ENCODE peak calls at places on chromosomes 13 and 19, in five cellular contexts. C, L, T, I and R are unnamed samples.

GRCh38 chr19:18070181-18070580 is 16.6 kb downstream of the IL12RB1 start:
- DNase-seq in T (no peak), C (no peak), I (peak; percentile 29), L (no peak), R (no peak)

GRCh38 chr13:113062691-113063090 is 42.9 kb upstream of the F7 start:
- DNase-seq in C (no peak), L (no peak), I (no peak), T (no peak), R (no peak)

GRCh38 chr13:99987180-99988047 is 5.8 kb downstream of the ZIC2 start:
- DNase-seq in I (peak; percentile 23), C (no peak), L (no peak), T (no peak), R (no peak)

GRCh38 chr13:98677398-98677797 is 75.1 kb downstream of the SLC15A1 start:
- DNase-seq in L (no peak), T (no peak), C (no peak), I (no peak), R (no peak)

GRCh38 chr13:28489536-28489935 is 5.4 kb downstream of the FLT1 start:
- DNase-seq in T (no peak), L (no peak), I (no peak), C (no peak), R (no peak)

GRCh38 chr19:27929399-27929798 is 1283.6 kb downstream of the UQCRFS1 start:
- DNase-seq in I (no peak), C (no peak), T (no peak), L (no peak), R (no peak)

GRCh38 chr19:10228925-10229324 is 2.2 kb downstream of the S1PR2 start:
- DNase-seq in T (peak; percentile 31), L (no peak), I (no peak), C (peak; percentile 71), R (no peak)

GRCh38 chr13:85521586-85521985 is 277.6 kb downstream of the SLITRK6 start:
- DNase-seq in T (no peak), C (no peak), I (no peak), L (no peak), R (no peak)

GRCh38 chr19:53966931-53967330 is 4.2 kb downstream of the CACNG8 start:
- DNase-seq in L (no peak), C (no peak), T (no peak), I (no peak), R (no peak)

GRCh38 chr13:20353973-20354372 is 121.9 kb upstream of the GJB6 start:
- DNase-seq in L (no peak), C (no peak), T (no peak), I (no peak), R (no peak)

GRCh38 chr13:26449063-26449848 is 108.2 kb upstream of the WASF3 start:
- DNase-seq in I (no peak), T (no peak), L (no peak), C (no peak), R (no peak)

GRCh38 chr19:46416077-46416709 is 2.8 kb upstream of the CCDC8 start:
- DNase-seq in L (peak; percentile 89), C (peak; percentile 98), T (peak; percentile 35), I (peak; percentile 97), R (peak; percentile 90)

GRCh38 chr19:1592023-1592754 is 476 bp downstream of the MBD3 start:
- DNase-seq in C (peak; percentile 94), I (peak; percentile 97), L (peak; percentile 86), T (peak; percentile 57), R (peak; percentile 87)

GRCh38 chr19:7862413-7862951 is 11.7 kb downstream of the PRR36 start:
- DNase-seq in T (no peak), L (peak; percentile 35), I (peak; percentile 84), C (peak; percentile 93), R (peak; percentile 89)

GRCh38 chr19:29606420-29606747 is 301 bp downstream of the POP4 start:
- DNase-seq in L (no peak), I (peak; percentile 36), T (no peak), C (no peak), R (no peak)

GRCh38 chr13:99948907-99949656 is 22.5 kb downstream of the ZIC5 start:
- DNase-seq in C (no peak), L (no peak), T (no peak), I (no peak), R (no peak)

DNA sequence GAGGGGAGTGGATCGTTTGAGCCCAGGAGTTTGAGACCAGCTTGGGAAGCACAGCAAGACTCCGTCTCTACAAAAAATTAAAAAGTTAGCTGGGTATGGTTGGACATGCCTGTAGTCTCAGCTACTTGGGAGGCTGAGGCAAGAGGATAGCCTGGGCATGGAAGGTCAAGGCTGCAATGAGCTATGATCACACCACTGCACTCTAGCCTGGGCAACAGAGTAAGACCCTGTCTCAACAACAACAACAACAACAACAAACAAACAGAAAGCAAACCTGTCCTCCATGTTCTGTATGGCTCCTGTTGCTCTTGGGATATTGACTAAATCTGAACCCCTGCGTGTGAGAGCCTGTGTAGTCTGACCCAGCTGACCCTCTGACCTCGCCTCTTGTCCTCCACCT is 14.9 kb downstream of the CEBPA start:
- DNase-seq in C (no peak), I (no peak), L (no peak), T (no peak), R (peak; percentile 9)
- H3K4me1 ChIP-seq in C (no peaks in the 10 kb centered on the region), I (no peaks in the 10 kb centered on the region), L (no peaks in the 10 kb centered on the region), T (no peaks in the 10 kb centered on the region), R (peaks cover 5% of the 10 kb centered on the region)

GRCh38 chr13:109274188-109274821 is 512.1 kb downstream of the IRS2 start:
- DNase-seq in I (no peak), C (no peak), T (no peak), L (no peak), R (no peak)

GRCh38 chr13:109273326-109273751 is 513.0 kb downstream of the IRS2 start:
- DNase-seq in C (no peak), T (no peak), I (no peak), L (no peak), R (no peak)

GRCh38 chr13:109271991-109272454 is 514.4 kb downstream of the IRS2 start:
- DNase-seq in L (no peak), C (peak; percentile 2), I (no peak), T (no peak), R (no peak)

GRCh38 chr13:109271555-109271954 is 514.8 kb downstream of the IRS2 start:
- DNase-seq in C (no peak), I (no peak), T (no peak), L (no peak), R (no peak)

DNA sequence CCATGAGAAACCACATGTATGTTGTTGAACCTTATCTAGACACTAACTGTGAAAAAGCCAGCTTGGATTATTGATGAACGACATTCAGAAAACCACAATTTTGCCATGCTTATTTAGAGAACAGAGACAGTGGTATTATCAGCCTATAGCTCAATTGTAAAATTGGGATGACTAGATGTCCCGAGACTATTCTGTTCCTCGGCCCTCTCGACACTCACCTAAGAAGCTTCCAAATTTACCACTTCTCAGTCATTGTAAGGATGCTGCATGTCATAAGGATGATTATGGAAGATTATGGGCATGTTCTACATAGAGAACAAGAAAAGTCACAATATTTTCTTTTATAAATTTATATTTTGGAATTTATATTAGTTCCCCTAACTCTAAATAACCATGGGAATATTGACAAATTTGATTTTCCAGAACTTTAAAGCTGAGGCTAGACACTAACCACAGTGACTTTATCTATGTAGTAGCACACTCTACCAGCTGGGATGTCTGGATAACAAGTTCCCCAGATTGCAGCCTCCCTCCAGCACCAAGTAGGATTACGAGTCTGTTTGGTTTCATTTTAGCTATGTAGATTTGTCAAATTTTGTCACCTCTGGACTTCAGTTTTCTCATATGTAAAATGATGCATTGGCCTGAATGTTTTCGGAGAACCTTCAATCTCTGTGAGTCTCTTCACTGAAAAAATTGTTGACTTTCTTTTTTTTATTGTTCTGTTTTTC is 513.6 kb downstream of the IRS2 start:
- DNase-seq in L (no peak), C (no peak), T (no peak), I (no peak), R (no peak)
- H3K4me3 ChIP-seq in L (no peak overlapping the region), C (no peak overlapping the region), T (no peak overlapping the region), I (peak overlapping the region; percentile 29), R (no peak overlapping the region)

DNA sequence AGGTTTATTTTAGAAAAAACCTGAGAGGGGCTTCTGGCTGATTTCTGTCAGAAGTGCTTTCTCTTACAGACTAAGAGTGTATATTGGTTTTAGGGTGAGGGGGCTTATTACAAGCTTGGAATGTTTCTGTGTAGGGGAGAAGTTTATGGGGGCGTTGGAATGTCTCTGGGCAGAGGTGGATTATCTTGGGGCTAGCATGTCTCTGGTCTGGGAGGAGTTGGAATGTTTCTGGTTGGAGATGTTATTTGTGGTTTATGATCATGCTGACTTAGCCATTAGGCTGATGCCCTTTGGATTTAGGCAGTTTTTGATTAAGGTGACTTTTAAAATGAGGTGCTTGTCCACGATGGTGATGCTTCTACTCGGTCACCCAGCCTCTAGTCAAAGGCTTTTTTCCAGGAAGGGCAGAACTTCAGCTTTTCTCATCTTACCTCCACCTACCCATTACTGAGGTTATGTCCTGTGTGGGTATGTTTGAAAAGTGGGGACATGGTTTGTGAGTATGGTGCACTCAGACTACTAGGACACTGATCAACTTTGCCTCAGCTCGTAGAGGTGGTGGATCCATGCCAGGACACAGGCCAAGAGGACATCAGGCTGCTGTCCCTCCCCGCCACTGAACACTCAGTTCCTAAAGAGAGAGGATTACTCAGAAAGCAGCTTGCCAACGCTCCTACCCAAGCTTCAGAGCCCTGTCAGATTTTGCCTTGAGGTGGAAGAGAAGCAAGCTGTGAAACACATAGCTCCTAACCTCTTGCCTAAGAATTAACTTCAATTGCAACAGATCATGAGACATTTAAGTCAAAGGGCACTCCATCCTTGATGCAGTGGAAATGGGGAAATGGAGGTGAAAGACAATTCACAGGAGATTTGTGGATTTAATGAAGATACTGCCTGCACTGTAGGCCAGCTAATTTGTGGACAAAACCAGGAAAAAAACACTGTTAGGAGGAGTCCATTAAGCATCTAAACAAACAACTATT is 63.6 kb downstream of the ZNF44 start:
- DNase-seq in L (peak; percentile 32), C (no peak), I (peak; percentile 62), T (no peak), R (no peak)
- H3K9me3 ChIP-seq in L (no peaks in the 10 kb centered on the region), C (no peaks in the 10 kb centered on the region), I (no peaks in the 10 kb centered on the region), T (no peaks in the 10 kb centered on the region), R (peaks cover 40% of the 10 kb centered on the region)

GRCh38 chr19:55858401-55858800 is 22.1 kb downstream of the NLRP4 start:
- DNase-seq in I (no peak), T (no peak), L (no peak), C (no peak), R (no peak)
- H3K4me1 ChIP-seq in I (no peaks in the 10 kb centered on the region), T (no peaks in the 10 kb centered on the region), L (no peaks in the 10 kb centered on the region), C (no peaks in the 10 kb centered on the region), R (no peaks in the 10 kb centered on the region)

GRCh38 chr19:4122480-4122879 is 1.4 kb downstream of the MAP2K2 start:
- DNase-seq in L (no peak), I (no peak), C (no peak), T (no peak), R (no peak)
- H3K4me3 ChIP-seq in L (peak overlapping the region; percentile 83), I (peak overlapping the region; percentile 90), C (peak overlapping the region; percentile 91), T (peak overlapping the region; percentile 85), R (peak overlapping the region; percentile 55)

GRCh38 chr19:48363500-48363809 is 285 bp downstream of the TMEM143 start:
- DNase-seq in I (no peak), L (no peak), C (no peak), T (no peak), R (no peak)

GRCh38 chr19:48365602-48366001 is 1.4 kb downstream of the SYNGR4 start:
- DNase-seq in T (no peak), C (no peak), L (no peak), I (no peak), R (no peak)

GRCh38 chr19:48363810-48364563 is at the start of the genes SYNGR4 and TMEM143:
- DNase-seq in T (peak; percentile 95), L (peak; percentile 99), C (peak; percentile 100), I (peak; percentile 100), R (peak; percentile 99)

GRCh38 chr19:48362716-48363499 is 832 bp downstream of the TMEM143 start:
- DNase-seq in T (peak; percentile 88), I (peak; percentile 99), C (peak; percentile 97), L (peak; percentile 97), R (peak; percentile 97)

GRCh38 chr19:48364564-48365363 is 597 bp downstream of the SYNGR4 start:
- DNase-seq in T (no peak), L (no peak), C (no peak), I (no peak), R (no peak)
- H3K9me3 ChIP-seq in T (no peaks in the 10 kb centered on the region), L (no peaks in the 10 kb centered on the region), C (no peaks in the 10 kb centered on the region), I (no peaks in the 10 kb centered on the region), R (no peaks in the 10 kb centered on the region)